ENCODE peak calls at places on chromosomes 16 and 17, in six cellular contexts. R is Panc1, S is HCT116, I is H1, V is SK-N-SH, O is GM12878. C is an unnamed sample.

GRCh38 chr16:57993897-57994296 is 6.6 kb downstream of the ZNF319 start:
- DNase-seq in S (no peak), O (no peak), R (no peak), V (no peak), I (no peak), C (no peak)

GRCh38 chr16:89970011-89970410 is 21.5 kb downstream of the DEF8 start:
- DNase-seq in I (no peak), V (no peak), R (no peak), O (no peak), S (no peak), C (no peak)

GRCh38 chr16:20637247-20637646 is 60.2 kb downstream of the ACSM1 start:
- DNase-seq in O (no peak), V (no peak), S (no peak), R (no peak), I (no peak), C (no peak)

GRCh38 chr16:76910931-76911330 is 280.1 kb upstream of the MON1B start:
- DNase-seq in V (no peak), I (no peak), O (no peak), R (peak), S (no peak), C (no peak)

GRCh38 chr16:50246299-50247122 is 19.8 kb upstream of the ADCY7 start:
- DNase-seq in R (no peak), O (no peak), V (peak), S (no peak), I (no peak), C (no peak)

GRCh38 chr16:67822511-67822910 is 15.8 kb downstream of the TSNAXIP1 start:
- DNase-seq in R (no peak), I (no peak), S (no peak), O (no peak), V (no peak), C (no peak)

GRCh38 chr16:3774156-3774767 is 56.9 kb upstream of the TRAP1 start:
- DNase-seq in O (no peak), V (no peak), R (no peak), S (no peak), I (no peak), C (no peak)

GRCh38 chr16:56558024-56558747 is 6.7 kb upstream of the MT4 start:
- DNase-seq in O (no peak), V (peak), R (no peak), S (no peak), I (no peak), C (no peak)

GRCh38 chr16:64365448-64365858 is 756.4 kb downstream of the CDH11 start:
- DNase-seq in V (no peak), R (no peak), O (no peak), S (no peak), I (no peak), C (no peak)

GRCh38 chr16:65044861-65045260 is 77.0 kb downstream of the CDH11 start:
- DNase-seq in S (no peak), I (no peak), V (no peak), O (no peak), R (no peak), C (no peak)

GRCh38 chr17:76561799-76562268 is 22.0 kb downstream of the PRCD start:
- DNase-seq in S (no peak), O (no peak), V (no peak), R (no peak), I (no peak), C (no peak)

GRCh38 chr16:84826558-84826941 is 6.8 kb downstream of the CRISPLD2 start:
- DNase-seq in R (no peak), I (no peak), V (peak), S (no peak), O (no peak), C (no peak)

GRCh38 chr16:18932243-18932997 is 6.2 kb upstream of the SMG1 start:
- DNase-seq in V (no peak), O (no peak), R (no peak), S (no peak), I (no peak), C (peak)

GRCh38 chr16:59950431-59950830 is 1216.3 kb upstream of the GOT2 start:
- DNase-seq in V (no peak), O (no peak), R (no peak), S (no peak), I (no peak), C (no peak)

GRCh38 chr17:43211123-43211479 is 574 bp upstream of the TMEM106A start:
- DNase-seq in R (no peak), O (no peak), S (no peak), I (no peak), V (no peak), C (no peak)

GRCh38 chr17:17300624-17301568 is 2.3 kb upstream of the NT5M start:
- DNase-seq in S (no peak), O (no peak), R (peak), V (no peak), I (peak), C (no peak)

GRCh38 chr17:33989357-33990148 is 265.5 kb upstream of the CCL2 start:
- DNase-seq in V (no peak), R (no peak), I (no peak), O (no peak), S (no peak), C (no peak)

GRCh38 chr16:72195609-72196008 is 23.7 kb upstream of the PMFBP1 start:
- DNase-seq in R (no peak), V (peak), S (no peak), O (no peak), I (peak), C (no peak)

GRCh38 chr17:43068570-43069367 is 43.7 kb downstream of the RND2 start:
- DNase-seq in S (no peak), I (no peak), V (no peak), O (no peak), R (no peak), C (peak)

GRCh38 chr17:40431231-40431602 is 12.0 kb upstream of the IGFBP4 start:
- DNase-seq in R (no peak), S (no peak), O (no peak), I (no peak), V (no peak), C (no peak)

GRCh38 chr16:86608301-86608747 is 30.0 kb downstream of the FOXL1 start:
- DNase-seq in I (no peak), O (no peak), V (no peak), S (no peak), R (no peak), C (no peak)

GRCh38 chr17:34257299-34257985 is 2.4 kb downstream of the CCL2 start:
- DNase-seq in V (no peak), O (no peak), I (no peak), S (no peak), R (no peak), C (no peak)

GRCh38 chr16:78676351-78676750 is 576.9 kb downstream of the WWOX start:
- DNase-seq in R (no peak), V (no peak), S (no peak), I (no peak), O (no peak), C (no peak)

GRCh38 chr16:4369006-4369766 is 2.5 kb upstream of the VASN start:
- DNase-seq in S (no peak), O (no peak), V (peak), I (no peak), R (no peak), C (no peak)

GRCh38 chr16:49050607-49051006 is 231.0 kb downstream of the CBLN1 start:
- DNase-seq in S (no peak), R (no peak), O (no peak), V (peak), I (no peak), C (no peak)

GRCh38 chr17:3796822-3797170 is 4.2 kb downstream of the ITGAE start:
- DNase-seq in R (no peak), V (no peak), S (no peak), O (no peak), I (no peak), C (no peak)

GRCh38 chr16:14505846-14506245 is 124.2 kb downstream of the PARN start:
- DNase-seq in I (no peak), V (peak), S (no peak), R (no peak), O (no peak), C (peak)

GRCh38 chr16:191783-192294 is 11.6 kb downstream of the HBQ1 start:
- DNase-seq in I (no peak), S (no peak), O (no peak), R (no peak), V (no peak), C (no peak)

GRCh38 chr16:21260870-21261791 is 17.0 kb downstream of the CRYM start:
- DNase-seq in R (peak), O (no peak), V (no peak), S (peak), I (no peak), C (peak)

GRCh38 chr16:11402051-11402744 is 56.9 kb downstream of the RMI2 start:
- DNase-seq in O (no peak), V (peak), S (no peak), I (no peak), R (no peak), C (no peak)

GRCh38 chr17:41772218-41772585 is 14.3 kb downstream of the JUP start:
- DNase-seq in I (no peak), O (no peak), S (no peak), R (no peak), V (no peak), C (no peak)

GRCh38 chr17:3904486-3904885 is 11.6 kb upstream of the CAMKK1 start:
- DNase-seq in I (no peak), S (no peak), V (no peak), R (no peak), O (no peak), C (no peak)

GRCh38 chr16:31513126-31513525 is 4.9 kb upstream of the RUSF1 start:
- DNase-seq in S (no peak), V (no peak), O (no peak), R (peak), I (no peak), C (no peak)

GRCh38 chr17:77363821-77364361 is 223.1 kb downstream of the SEC14L1 start:
- DNase-seq in I (no peak), R (no peak), S (no peak), V (peak), O (no peak), C (peak)

GRCh38 chr17:12659500-12659899 is 6.2 kb upstream of the MYOCD start:
- DNase-seq in I (no peak), S (no peak), R (no peak), V (no peak), O (no peak), C (no peak)

GRCh38 chr16:30018731-30019158 is 4.3 kb upstream of the C16orf92 start:
- DNase-seq in V (no peak), R (no peak), I (no peak), S (no peak), O (no peak), C (no peak)

GRCh38 chr17:41523225-41523593 is 4.5 kb upstream of the KRT15 start:
- DNase-seq in V (no peak), I (no peak), O (no peak), R (no peak), S (no peak), C (no peak)

GRCh38 chr17:77656054-77656453 is 302.4 kb upstream of the TNRC6C start:
- DNase-seq in O (no peak), V (no peak), R (no peak), S (no peak), I (no peak), C (no peak)

GRCh38 chr16:55377840-55378239 is 53.8 kb downstream of the IRX6 start:
- DNase-seq in O (no peak), S (no peak), I (no peak), V (no peak), R (no peak), C (peak)

DNA sequence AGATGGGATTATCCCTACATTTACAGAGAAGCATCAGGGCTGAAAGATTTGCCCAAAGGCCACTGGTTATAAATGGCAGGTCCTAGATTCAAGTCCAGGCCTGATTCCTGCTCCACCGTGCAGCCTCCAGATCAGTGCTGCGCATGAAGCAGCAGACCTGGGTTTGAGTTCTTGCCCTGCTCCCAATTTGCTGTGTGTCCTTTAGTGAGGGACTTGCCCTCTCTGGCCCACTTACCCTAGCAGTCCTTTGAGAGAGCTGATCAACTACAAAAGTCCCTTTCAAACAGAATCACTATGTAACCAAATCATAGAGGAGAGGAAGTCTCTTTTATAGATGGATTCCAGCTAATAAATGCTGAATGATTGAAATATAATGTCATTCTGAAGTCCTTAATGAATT is 200.4 kb downstream of the RAB11FIP4 start:
- DNase-seq in O (no peak), I (no peak), R (no peak), S (no peak), V (no peak), C (no peak)
- TF ChIP-seq SIN3A in O (no peak), I (no peak), R (no peak), S (no peak), V (no peak), C (no peak)

DNA sequence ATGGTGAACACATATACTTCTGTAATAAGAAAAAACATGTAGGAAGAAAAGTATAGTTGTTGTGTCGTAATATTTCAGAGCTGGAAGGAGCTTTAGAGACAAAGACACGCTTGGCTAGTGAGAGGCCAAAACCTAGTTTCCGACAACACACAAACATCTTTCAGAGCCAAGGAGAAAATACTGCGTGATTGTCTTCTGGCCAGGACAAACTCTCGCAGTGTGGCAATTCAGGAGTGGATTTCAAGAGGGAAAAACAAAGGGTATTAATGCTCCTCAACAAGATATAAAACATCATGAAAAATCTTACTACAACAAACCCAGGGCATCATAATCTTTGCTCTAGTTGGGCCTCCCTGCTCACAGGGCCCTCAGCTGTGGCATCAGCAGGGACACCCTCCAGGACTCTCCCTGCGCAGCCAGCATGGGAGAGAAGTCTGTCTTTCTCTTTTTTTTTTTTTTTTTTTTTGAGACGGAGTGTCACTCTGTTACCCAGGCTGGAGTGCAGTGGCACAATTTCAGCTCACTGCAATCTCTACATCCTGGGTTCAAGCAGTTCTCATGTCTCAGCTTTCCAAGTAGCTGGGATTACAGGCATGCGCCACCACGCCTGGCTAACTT is 66.4 kb downstream of the CYB5B start:
- DNase-seq in O (no peak), R (no peak), V (no peak), I (no peak), S (no peak), C (no peak)
- TF ChIP-seq SIN3A in O (no peak), R (no peak), V (no peak), I (no peak), S (no peak), C (no peak)

DNA sequence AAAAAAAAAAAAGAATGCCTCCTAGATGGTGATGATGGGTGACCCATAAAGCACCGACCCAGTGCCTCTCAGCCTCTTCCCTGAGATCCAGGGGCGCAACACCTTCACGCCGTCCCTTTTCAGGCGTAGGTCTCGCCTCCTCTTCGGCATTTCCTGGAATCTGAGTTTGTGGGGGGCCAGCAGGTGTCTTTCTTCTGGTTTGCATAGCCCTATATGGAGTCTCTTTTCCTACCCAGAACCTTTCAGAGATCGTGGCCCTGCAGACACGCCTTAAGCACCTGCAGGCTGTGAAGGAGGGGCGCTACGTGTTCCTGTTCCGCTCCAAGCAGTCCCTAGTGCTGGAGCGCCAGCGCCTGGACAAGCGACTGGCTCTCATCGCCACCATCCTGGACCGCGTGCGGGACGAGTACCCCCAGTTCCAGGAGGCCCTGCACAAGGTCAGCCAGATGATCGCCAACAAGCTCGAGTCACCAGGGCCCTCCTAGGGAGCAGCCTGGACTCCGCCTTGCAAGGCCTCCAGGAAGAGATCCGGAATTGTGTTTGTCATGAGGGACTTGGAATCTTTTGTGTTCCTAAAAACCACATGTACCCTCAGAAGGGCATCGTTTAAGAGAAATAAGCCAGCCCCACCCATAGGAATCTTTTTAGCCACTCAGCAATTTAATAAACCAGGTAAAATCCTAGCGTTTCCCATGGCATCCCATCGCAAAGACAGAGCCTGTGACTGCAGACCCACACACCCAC is 1.9 kb upstream of the GAA start:
- DNase-seq in S (no peak), I (no peak), V (no peak), R (no peak), O (no peak), C (no peak)
- TF ChIP-seq SIN3A in S (no peak), I (no peak), V (no peak), R (no peak), O (no peak), C (no peak)

GRCh38 chr16:6600167-6600566 is 732.5 kb upstream of the RBFOX1 start:
- DNase-seq in I (no peak), S (no peak), V (peak), O (no peak), R (no peak), C (no peak)

GRCh38 chr16:6605490-6605889 is 727.2 kb upstream of the RBFOX1 start:
- DNase-seq in S (no peak), V (no peak), R (no peak), I (no peak), O (no peak), C (no peak)

DNA sequence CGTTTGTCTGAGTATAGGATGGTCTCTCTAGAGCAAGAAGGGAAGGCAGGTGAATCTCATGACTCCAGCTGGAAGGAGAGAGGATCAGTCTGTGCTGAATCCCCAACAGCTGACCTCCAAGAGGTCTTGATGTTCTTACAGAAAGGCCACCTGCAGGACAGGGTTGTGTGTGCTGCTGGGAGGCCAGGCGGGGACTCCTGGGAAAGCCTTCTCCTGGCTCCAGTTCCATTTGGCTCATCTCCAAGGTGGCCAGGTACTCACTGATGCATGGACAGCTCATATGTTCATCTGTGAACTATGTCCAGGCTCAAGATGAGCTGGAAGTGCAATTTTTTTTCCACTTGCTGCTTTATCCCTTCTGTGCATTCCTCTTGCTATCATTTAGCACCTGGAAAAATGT is 730.2 kb upstream of the RBFOX1 start:
- DNase-seq in R (no peak), O (no peak), V (no peak), I (no peak), S (no peak), C (no peak)
- TF ChIP-seq SIN3A in R (no peak), O (no peak), V (no peak), I (no peak), S (no peak), C (no peak)

GRCh38 chr16:23679986-23680336 is 1.3 kb downstream of the PLK1 start:
- DNase-seq in R (no peak), I (no peak), O (no peak), V (no peak), S (no peak), C (no peak)

GRCh38 chr16:23679274-23679985 is 741 bp downstream of the PLK1 start:
- DNase-seq in V (peak), S (no peak), R (no peak), I (no peak), O (no peak), C (peak)

GRCh38 chr16:23678430-23679273 is at the start of gene PLK1:
- DNase-seq in S (peak), O (peak), V (peak), R (peak), I (peak), C (peak)

GRCh38 chr16:23683487-23683886 is 4.8 kb downstream of the PLK1 start:
- DNase-seq in R (no peak), O (no peak), S (no peak), V (no peak), I (no peak), C (no peak)

GRCh38 chr16:23682181-23682580 is 3.5 kb downstream of the PLK1 start:
- DNase-seq in V (no peak), O (no peak), S (no peak), R (no peak), I (no peak), C (no peak)
- TF ChIP-seq SIN3A in V (no peak), O (no peak), S (no peak), R (no peak), I (no peak), C (no peak)

GRCh38 chr17:79907855-79908254 is 68.6 kb upstream of the CBX4 start:
- DNase-seq in I (no peak), V (no peak), R (no peak), S (no peak), O (no peak), C (no peak)
- TF ChIP-seq SIN3A in I (no peak), V (no peak), R (no peak), S (no peak), O (no peak), C (no peak)

GRCh38 chr16:2529061-2529931 is 1.9 kb downstream of the CEMP1 start:
- DNase-seq in O (no peak), I (no peak), R (no peak), V (peak), S (no peak), C (no peak)
- TF ChIP-seq SIN3A in O (no peak), I (no peak), R (no peak), V (no peak), S (no peak), C (no peak)

C was measured in HepG2.